ENCODE peak calls at places on chromosomes 13 and 19, in eight cellular contexts. One of them, this sample, is unnamed.

GRCh38 chr19:33387351-33388230 is 14.1 kb downstream of the CEBPG start:
- DNase-seq in GM12878: no peak
- DNase-seq in IMR-90: no peak
- DNase-seq in AG09309: no peak
- DNase-seq in tibial artery: no peak
- DNase-seq in heart left ventricle: no peak
- DNase-seq in CD8-positive, alpha-beta T cell: no peak
- DNase-seq in psoas muscle: no peak
- DNase-seq in this sample: no peak

GRCh38 chr19:19405919-19406877 is 723 bp downstream of the GATAD2A start:
- DNase-seq in tibial artery: no peak
- DNase-seq in CD8-positive, alpha-beta T cell: peak; percentile 40
- DNase-seq in IMR-90: peak; percentile 60
- DNase-seq in psoas muscle: peak; percentile 62
- DNase-seq in GM12878: no peak
- DNase-seq in AG09309: no peak
- DNase-seq in heart left ventricle: peak; percentile 63
- DNase-seq in this sample: no peak

GRCh38 chr13:111202745-111203144 is 87.6 kb downstream of the ARHGEF7 start:
- DNase-seq in GM12878: no peak
- DNase-seq in IMR-90: peak; percentile 93
- DNase-seq in CD8-positive, alpha-beta T cell: no peak
- DNase-seq in psoas muscle: no peak
- DNase-seq in AG09309: peak; percentile 21
- DNase-seq in heart left ventricle: peak; percentile 73
- DNase-seq in tibial artery: no peak
- DNase-seq in this sample: no peak

GRCh38 chr19:46052896-46053295 is 12.1 kb upstream of the IGFL4 start:
- DNase-seq in IMR-90: no peak
- DNase-seq in AG09309: no peak
- DNase-seq in psoas muscle: no peak
- DNase-seq in CD8-positive, alpha-beta T cell: no peak
- DNase-seq in tibial artery: no peak
- DNase-seq in heart left ventricle: no peak
- DNase-seq in GM12878: no peak
- DNase-seq in this sample: no peak

GRCh38 chr13:31431722-31432137 is 232.0 kb downstream of the B3GLCT start:
- DNase-seq in IMR-90: peak; percentile 28
- DNase-seq in CD8-positive, alpha-beta T cell: peak; percentile 40
- DNase-seq in AG09309: no peak
- DNase-seq in psoas muscle: peak; percentile 48
- DNase-seq in GM12878: no peak
- DNase-seq in heart left ventricle: peak; percentile 34
- DNase-seq in tibial artery: peak; percentile 62
- DNase-seq in this sample: no peak

GRCh38 chr13:73167046-73167820 is 108.4 kb downstream of the KLF5 start:
- DNase-seq in tibial artery: no peak
- DNase-seq in heart left ventricle: no peak
- DNase-seq in IMR-90: no peak
- DNase-seq in psoas muscle: no peak
- DNase-seq in CD8-positive, alpha-beta T cell: no peak
- DNase-seq in GM12878: no peak
- DNase-seq in AG09309: no peak
- DNase-seq in this sample: no peak

GRCh38 chr13:54511356-54511755 is 1482.7 kb downstream of the OLFM4 start:
- DNase-seq in tibial artery: no peak
- DNase-seq in psoas muscle: no peak
- DNase-seq in GM12878: no peak
- DNase-seq in CD8-positive, alpha-beta T cell: no peak
- DNase-seq in AG09309: no peak
- DNase-seq in heart left ventricle: no peak
- DNase-seq in IMR-90: no peak
- DNase-seq in this sample: no peak

GRCh38 chr13:91668844-91669495 is 270.5 kb downstream of the GPC5 start:
- DNase-seq in GM12878: no peak
- DNase-seq in tibial artery: no peak
- DNase-seq in IMR-90: no peak
- DNase-seq in heart left ventricle: no peak
- DNase-seq in AG09309: no peak
- DNase-seq in CD8-positive, alpha-beta T cell: no peak
- DNase-seq in psoas muscle: no peak
- DNase-seq in this sample: no peak

GRCh38 chr13:27401210-27401609 is 23.2 kb upstream of the GTF3A start:
- DNase-seq in psoas muscle: peak; percentile 30
- DNase-seq in IMR-90: no peak
- DNase-seq in heart left ventricle: no peak
- DNase-seq in tibial artery: peak; percentile 55
- DNase-seq in GM12878: no peak
- DNase-seq in CD8-positive, alpha-beta T cell: no peak
- DNase-seq in AG09309: no peak
- DNase-seq in this sample: peak; percentile 73

GRCh38 chr13:51942189-51942588 is 69.1 kb downstream of the ATP7B start:
- DNase-seq in CD8-positive, alpha-beta T cell: peak; percentile 27
- DNase-seq in AG09309: no peak
- DNase-seq in heart left ventricle: no peak
- DNase-seq in tibial artery: no peak
- DNase-seq in GM12878: no peak
- DNase-seq in IMR-90: no peak
- DNase-seq in psoas muscle: no peak
- DNase-seq in this sample: no peak

GRCh38 chr19:54355675-54356074 is 9.1 kb downstream of the LAIR1 start:
- DNase-seq in tibial artery: no peak
- DNase-seq in psoas muscle: no peak
- DNase-seq in GM12878: no peak
- DNase-seq in CD8-positive, alpha-beta T cell: no peak
- DNase-seq in heart left ventricle: no peak
- DNase-seq in IMR-90: no peak
- DNase-seq in AG09309: no peak
- DNase-seq in this sample: no peak

GRCh38 chr19:44512326-44513298 is 12.3 kb upstream of the ZNF180 start:
- DNase-seq in psoas muscle: no peak
- DNase-seq in CD8-positive, alpha-beta T cell: peak; percentile 16
- DNase-seq in GM12878: no peak
- DNase-seq in tibial artery: no peak
- DNase-seq in heart left ventricle: no peak
- DNase-seq in IMR-90: peak; percentile 58
- DNase-seq in AG09309: peak; percentile 31
- DNase-seq in this sample: no peak

GRCh38 chr13:26446751-26447150 is 110.7 kb upstream of the WASF3 start:
- DNase-seq in GM12878: no peak
- DNase-seq in tibial artery: no peak
- DNase-seq in heart left ventricle: no peak
- DNase-seq in AG09309: no peak
- DNase-seq in IMR-90: no peak
- DNase-seq in psoas muscle: no peak
- DNase-seq in CD8-positive, alpha-beta T cell: no peak
- DNase-seq in this sample: no peak

GRCh38 chr19:30634431-30634830 is 262.2 kb downstream of the ZNF536 start:
- DNase-seq in AG09309: no peak
- DNase-seq in GM12878: no peak
- DNase-seq in psoas muscle: no peak
- DNase-seq in IMR-90: no peak
- DNase-seq in heart left ventricle: no peak
- DNase-seq in CD8-positive, alpha-beta T cell: no peak
- DNase-seq in tibial artery: no peak
- DNase-seq in this sample: no peak

GRCh38 chr13:37960427-37960826 is 90.9 kb upstream of the TRPC4 start:
- DNase-seq in IMR-90: peak; percentile 1
- DNase-seq in CD8-positive, alpha-beta T cell: no peak
- DNase-seq in GM12878: no peak
- DNase-seq in psoas muscle: no peak
- DNase-seq in AG09309: no peak
- DNase-seq in heart left ventricle: no peak
- DNase-seq in tibial artery: no peak
- DNase-seq in this sample: no peak
- TF ChIP-seq CTCF in IMR-90: peak; percentile 16
- TF ChIP-seq CTCF in CD8-positive, alpha-beta T cell: no peak
- TF ChIP-seq CTCF in GM12878: no peak
- TF ChIP-seq CTCF in psoas muscle: no peak
- TF ChIP-seq CTCF in AG09309: peak; percentile 30
- TF ChIP-seq CTCF in heart left ventricle: no peak
- TF ChIP-seq CTCF in tibial artery: no peak
- TF ChIP-seq CTCF in this sample: no peak

GRCh38 chr13:48188640-48189039 is 44.4 kb upstream of the ITM2B start:
- DNase-seq in GM12878: no peak
- DNase-seq in IMR-90: no peak
- DNase-seq in AG09309: no peak
- DNase-seq in psoas muscle: no peak
- DNase-seq in heart left ventricle: no peak
- DNase-seq in tibial artery: no peak
- DNase-seq in CD8-positive, alpha-beta T cell: no peak
- DNase-seq in this sample: no peak
- TF ChIP-seq CTCF in GM12878: no peak
- TF ChIP-seq CTCF in IMR-90: no peak
- TF ChIP-seq CTCF in AG09309: no peak
- TF ChIP-seq CTCF in psoas muscle: no peak
- TF ChIP-seq CTCF in heart left ventricle: no peak
- TF ChIP-seq CTCF in tibial artery: no peak
- TF ChIP-seq CTCF in CD8-positive, alpha-beta T cell: no peak
- TF ChIP-seq CTCF in this sample: no peak

GRCh38 chr13:69324109-69324886 is 783.3 kb upstream of the ATXN8OS start:
- DNase-seq in AG09309: no peak
- DNase-seq in psoas muscle: no peak
- DNase-seq in IMR-90: no peak
- DNase-seq in heart left ventricle: no peak
- DNase-seq in CD8-positive, alpha-beta T cell: no peak
- DNase-seq in GM12878: no peak
- DNase-seq in tibial artery: no peak
- DNase-seq in this sample: no peak
- TF ChIP-seq CTCF in AG09309: no peak
- TF ChIP-seq CTCF in psoas muscle: no peak
- TF ChIP-seq CTCF in IMR-90: no peak
- TF ChIP-seq CTCF in heart left ventricle: no peak
- TF ChIP-seq CTCF in CD8-positive, alpha-beta T cell: no peak
- TF ChIP-seq CTCF in GM12878: no peak
- TF ChIP-seq CTCF in tibial artery: no peak
- TF ChIP-seq CTCF in this sample: no peak

DNA sequence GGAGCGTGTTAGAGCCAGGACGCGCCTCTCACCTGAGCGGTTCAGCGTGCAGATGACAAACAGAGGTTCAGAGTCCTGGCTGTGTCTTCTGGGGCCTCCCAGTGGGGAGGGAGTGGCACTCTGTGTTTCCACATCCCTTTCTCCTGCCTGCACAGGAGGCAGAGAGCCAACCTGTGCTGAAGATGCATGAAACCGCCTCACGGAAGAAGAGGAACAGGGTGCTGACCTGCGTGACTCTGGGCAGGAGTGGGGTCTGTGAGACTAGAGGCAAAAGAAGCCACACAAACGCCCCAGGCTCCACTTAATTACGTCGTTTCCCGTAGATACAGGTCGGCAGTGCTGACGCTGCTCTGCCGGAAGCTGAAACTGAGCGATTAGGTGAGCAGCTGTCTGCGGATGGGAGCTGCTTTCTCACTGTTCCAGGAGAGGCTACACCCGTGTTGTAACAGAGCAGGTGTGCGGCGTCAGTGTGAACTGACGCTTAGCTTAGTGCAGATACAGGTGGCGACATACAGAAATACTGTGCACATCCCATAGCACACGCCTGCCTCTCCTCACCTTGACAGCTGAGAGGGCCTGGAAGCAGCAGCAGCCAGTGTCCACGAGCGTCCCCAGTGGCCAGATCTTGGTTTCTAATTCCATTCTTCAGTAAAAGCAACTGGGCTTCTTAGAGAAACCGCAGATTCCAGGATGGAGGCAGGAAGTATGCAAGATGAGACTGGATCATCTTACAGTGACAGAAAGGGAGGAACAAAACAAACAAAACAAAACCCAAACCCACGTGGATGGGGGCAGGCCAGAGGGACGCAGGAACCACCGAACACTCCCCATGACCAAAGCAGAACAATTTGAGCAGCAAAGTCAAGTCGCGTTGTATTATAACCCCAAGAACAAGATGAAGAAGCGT is 37.7 kb upstream of the MCF2L start:
- DNase-seq in psoas muscle: no peak
- DNase-seq in GM12878: no peak
- DNase-seq in tibial artery: no peak
- DNase-seq in CD8-positive, alpha-beta T cell: no peak
- DNase-seq in IMR-90: peak; percentile 76
- DNase-seq in AG09309: peak; percentile 7
- DNase-seq in heart left ventricle: no peak
- DNase-seq in this sample: no peak
- TF ChIP-seq CTCF in psoas muscle: peak; percentile 54
- TF ChIP-seq CTCF in GM12878: peak; percentile 35
- TF ChIP-seq CTCF in tibial artery: no peak
- TF ChIP-seq CTCF in CD8-positive, alpha-beta T cell: no peak
- TF ChIP-seq CTCF in IMR-90: peak; percentile 67
- TF ChIP-seq CTCF in AG09309: peak; percentile 74
- TF ChIP-seq CTCF in heart left ventricle: peak; percentile 33
- TF ChIP-seq CTCF in this sample: no peak

GRCh38 chr13:24741016-24741662 is 22.8 kb upstream of the RNF17 start:
- DNase-seq in AG09309: no peak
- DNase-seq in heart left ventricle: no peak
- DNase-seq in psoas muscle: no peak
- DNase-seq in IMR-90: no peak
- DNase-seq in GM12878: no peak
- DNase-seq in CD8-positive, alpha-beta T cell: no peak
- DNase-seq in tibial artery: no peak
- DNase-seq in this sample: no peak
- TF ChIP-seq CTCF in AG09309: peak; percentile 29
- TF ChIP-seq CTCF in heart left ventricle: no peak
- TF ChIP-seq CTCF in psoas muscle: no peak
- TF ChIP-seq CTCF in IMR-90: no peak
- TF ChIP-seq CTCF in GM12878: peak; percentile 57
- TF ChIP-seq CTCF in CD8-positive, alpha-beta T cell: no peak
- TF ChIP-seq CTCF in tibial artery: no peak
- TF ChIP-seq CTCF in this sample: no peak

GRCh38 chr13:105139380-105140285 is 1395.8 kb downstream of the EFNB2 start:
- DNase-seq in CD8-positive, alpha-beta T cell: peak; percentile 53
- DNase-seq in AG09309: no peak
- DNase-seq in GM12878: peak; percentile 87
- DNase-seq in tibial artery: peak; percentile 54
- DNase-seq in psoas muscle: peak; percentile 13
- DNase-seq in IMR-90: peak; percentile 62
- DNase-seq in heart left ventricle: peak; percentile 16
- DNase-seq in this sample: peak; percentile 67
- TF ChIP-seq CTCF in CD8-positive, alpha-beta T cell: no peak
- TF ChIP-seq CTCF in AG09309: peak; percentile 12
- TF ChIP-seq CTCF in GM12878: peak; percentile 52
- TF ChIP-seq CTCF in tibial artery: peak; percentile 14
- TF ChIP-seq CTCF in psoas muscle: no peak
- TF ChIP-seq CTCF in IMR-90: peak; percentile 24
- TF ChIP-seq CTCF in heart left ventricle: peak; percentile 33
- TF ChIP-seq CTCF in this sample: peak; percentile 49

DNA sequence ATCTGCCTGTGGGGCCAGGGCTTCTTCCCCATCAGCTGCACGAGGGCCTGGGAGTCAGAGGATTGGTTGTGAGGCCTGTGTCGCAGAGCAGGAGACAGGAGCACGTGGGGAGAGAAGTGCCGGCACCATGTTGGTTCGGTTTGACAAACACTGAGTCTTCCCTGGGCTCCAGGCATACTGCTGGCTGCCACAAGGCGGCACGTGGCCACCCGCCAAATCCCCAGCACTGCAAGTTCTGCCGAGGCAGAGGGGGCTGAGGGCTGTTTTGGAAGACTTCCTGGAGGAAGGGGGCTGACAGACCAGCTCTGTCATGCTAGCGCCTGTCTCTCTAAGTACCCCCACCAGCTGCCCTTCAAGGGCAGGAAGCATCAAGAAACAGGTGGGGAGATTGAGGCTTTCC is 9.5 kb downstream of the SHANK1 start:
- DNase-seq in GM12878: no peak
- DNase-seq in psoas muscle: no peak
- DNase-seq in CD8-positive, alpha-beta T cell: no peak
- DNase-seq in tibial artery: no peak
- DNase-seq in heart left ventricle: no peak
- DNase-seq in IMR-90: no peak
- DNase-seq in AG09309: no peak
- DNase-seq in this sample: no peak
- TF ChIP-seq CTCF in GM12878: no peak
- TF ChIP-seq CTCF in psoas muscle: no peak
- TF ChIP-seq CTCF in CD8-positive, alpha-beta T cell: no peak
- TF ChIP-seq CTCF in tibial artery: no peak
- TF ChIP-seq CTCF in heart left ventricle: no peak
- TF ChIP-seq CTCF in IMR-90: peak; percentile 10
- TF ChIP-seq CTCF in AG09309: peak; percentile 31
- TF ChIP-seq CTCF in this sample: no peak